ENCODE peak calls at places on chromosomes 3 and 15, in five cellular contexts. One of them, this sample, is unnamed. For H3K4me1, the result is how much of the 10 kb centered on the place peaks cover.

GRCh38 chr3:196186661-196187573 is 24.3 kb downstream of the ZDHHC19 start:
- DNase-seq in spleen: no peak
- DNase-seq in PC-9: no peak
- DNase-seq in CD8-positive, alpha-beta memory T cell: no peak
- DNase-seq in pancreas: no peak
- DNase-seq in this sample: no peak

GRCh38 chr3:128489860-128490649 is 2.9 kb downstream of the GATA2 start:
- DNase-seq in pancreas: peak
- DNase-seq in PC-9: peak
- DNase-seq in spleen: peak
- DNase-seq in CD8-positive, alpha-beta memory T cell: no peak
- DNase-seq in this sample: peak

GRCh38 chr15:25700916-25701315 is 162.2 kb downstream of the ATP10A start:
- DNase-seq in spleen: peak
- DNase-seq in pancreas: no peak
- DNase-seq in PC-9: no peak
- DNase-seq in CD8-positive, alpha-beta memory T cell: no peak
- DNase-seq in this sample: no peak

GRCh38 chr3:114480442-114480841 is 186.6 kb downstream of the TIGIT start:
- DNase-seq in pancreas: no peak
- DNase-seq in spleen: no peak
- DNase-seq in CD8-positive, alpha-beta memory T cell: no peak
- DNase-seq in PC-9: no peak
- DNase-seq in this sample: no peak

GRCh38 chr3:38580450-38581382 is 68.8 kb downstream of the SCN5A start:
- DNase-seq in spleen: peak
- DNase-seq in pancreas: no peak
- DNase-seq in CD8-positive, alpha-beta memory T cell: no peak
- DNase-seq in PC-9: no peak
- DNase-seq in this sample: no peak

GRCh38 chr15:73433878-73434277 is 9.1 kb upstream of the REC114 start:
- DNase-seq in CD8-positive, alpha-beta memory T cell: no peak
- DNase-seq in PC-9: no peak
- DNase-seq in spleen: no peak
- DNase-seq in pancreas: no peak
- DNase-seq in this sample: no peak

GRCh38 chr3:46574263-46574662 is 8.2 kb upstream of the LRRC2 start:
- DNase-seq in spleen: no peak
- DNase-seq in CD8-positive, alpha-beta memory T cell: no peak
- DNase-seq in PC-9: no peak
- DNase-seq in pancreas: no peak
- DNase-seq in this sample: peak

GRCh38 chr3:52154135-52155094 is at the start of gene POC1A:
- DNase-seq in spleen: peak
- DNase-seq in CD8-positive, alpha-beta memory T cell: peak
- DNase-seq in PC-9: peak
- DNase-seq in pancreas: peak
- DNase-seq in this sample: peak

GRCh38 chr15:80831606-80832224 is 52.5 kb downstream of the CEMIP start:
- DNase-seq in PC-9: no peak
- DNase-seq in pancreas: no peak
- DNase-seq in spleen: no peak
- DNase-seq in CD8-positive, alpha-beta memory T cell: no peak
- DNase-seq in this sample: no peak

GRCh38 chr15:70528270-70528706 is 235.1 kb downstream of the UACA start:
- DNase-seq in pancreas: no peak
- DNase-seq in spleen: peak
- DNase-seq in CD8-positive, alpha-beta memory T cell: peak
- DNase-seq in PC-9: peak
- DNase-seq in this sample: no peak

GRCh38 chr3:52428151-52429005 is 16.5 kb downstream of the SEMA3G start:
- DNase-seq in pancreas: peak
- DNase-seq in CD8-positive, alpha-beta memory T cell: no peak
- DNase-seq in spleen: peak
- DNase-seq in PC-9: peak
- DNase-seq in this sample: peak

GRCh38 chr3:134143828-134144390 is 106.8 kb downstream of the RYK start:
- DNase-seq in spleen: no peak
- DNase-seq in pancreas: no peak
- DNase-seq in PC-9: no peak
- DNase-seq in CD8-positive, alpha-beta memory T cell: no peak
- DNase-seq in this sample: no peak

GRCh38 chr15:96122077-96123027 is 208.1 kb upstream of the NR2F2 start:
- DNase-seq in spleen: no peak
- DNase-seq in CD8-positive, alpha-beta memory T cell: no peak
- DNase-seq in PC-9: peak
- DNase-seq in pancreas: no peak
- DNase-seq in this sample: no peak

GRCh38 chr15:65532738-65533051 is 2.4 kb downstream of the HACD3 start:
- DNase-seq in spleen: no peak
- DNase-seq in CD8-positive, alpha-beta memory T cell: no peak
- DNase-seq in PC-9: peak
- DNase-seq in pancreas: no peak
- DNase-seq in this sample: no peak

GRCh38 chr3:50658416-50658815 is 16.3 kb upstream of the DOCK3 start:
- DNase-seq in pancreas: no peak
- DNase-seq in CD8-positive, alpha-beta memory T cell: no peak
- DNase-seq in PC-9: no peak
- DNase-seq in spleen: no peak
- DNase-seq in this sample: no peak

GRCh38 chr15:66094331-66094730 is 159.2 kb downstream of the MEGF11 start:
- DNase-seq in pancreas: no peak
- DNase-seq in spleen: peak
- DNase-seq in PC-9: no peak
- DNase-seq in CD8-positive, alpha-beta memory T cell: no peak
- DNase-seq in this sample: no peak

GRCh38 chr3:124877617-124878016 is 9.5 kb downstream of the ITGB5 start:
- DNase-seq in spleen: no peak
- DNase-seq in pancreas: no peak
- DNase-seq in PC-9: no peak
- DNase-seq in CD8-positive, alpha-beta memory T cell: no peak
- DNase-seq in this sample: no peak

GRCh38 chr15:33074942-33075341 is 119.6 kb downstream of the FMN1 start:
- DNase-seq in pancreas: no peak
- DNase-seq in CD8-positive, alpha-beta memory T cell: no peak
- DNase-seq in PC-9: no peak
- DNase-seq in spleen: no peak
- DNase-seq in this sample: no peak

GRCh38 chr3:124032351-124032880 is 40.5 kb upstream of the ROPN1 start:
- DNase-seq in pancreas: peak
- DNase-seq in spleen: no peak
- DNase-seq in CD8-positive, alpha-beta memory T cell: no peak
- DNase-seq in PC-9: no peak
- DNase-seq in this sample: no peak

GRCh38 chr3:51722362-51722761 is 15.5 kb downstream of the GRM2 start:
- DNase-seq in CD8-positive, alpha-beta memory T cell: no peak
- DNase-seq in PC-9: no peak
- DNase-seq in pancreas: no peak
- DNase-seq in spleen: no peak
- DNase-seq in this sample: no peak

GRCh38 chr3:98893740-98894139 is 7.8 kb downstream of the DCBLD2 start:
- DNase-seq in CD8-positive, alpha-beta memory T cell: no peak
- DNase-seq in spleen: no peak
- DNase-seq in PC-9: no peak
- DNase-seq in pancreas: no peak
- DNase-seq in this sample: no peak

GRCh38 chr3:76134166-76134565 is 348.8 kb upstream of the ZNF717 start:
- DNase-seq in pancreas: no peak
- DNase-seq in CD8-positive, alpha-beta memory T cell: no peak
- DNase-seq in spleen: no peak
- DNase-seq in PC-9: no peak
- DNase-seq in this sample: no peak

GRCh38 chr15:64152507-64153387 is 1.2 kb downstream of the SNX22 start:
- DNase-seq in spleen: no peak
- DNase-seq in pancreas: peak
- DNase-seq in CD8-positive, alpha-beta memory T cell: no peak
- DNase-seq in PC-9: no peak
- DNase-seq in this sample: no peak

GRCh38 chr3:58161435-58162398 is 49.1 kb downstream of the DNASE1L3 start:
- DNase-seq in CD8-positive, alpha-beta memory T cell: no peak
- DNase-seq in PC-9: peak
- DNase-seq in spleen: no peak
- DNase-seq in pancreas: peak
- DNase-seq in this sample: no peak

GRCh38 chr3:152474585-152474984 is 205.9 kb downstream of the MBNL1 start:
- DNase-seq in CD8-positive, alpha-beta memory T cell: no peak
- DNase-seq in PC-9: peak
- DNase-seq in pancreas: no peak
- DNase-seq in spleen: no peak
- DNase-seq in this sample: peak

GRCh38 chr15:96353378-96353930 is 23.0 kb downstream of the NR2F2 start:
- DNase-seq in PC-9: no peak
- DNase-seq in CD8-positive, alpha-beta memory T cell: no peak
- DNase-seq in spleen: no peak
- DNase-seq in pancreas: no peak
- DNase-seq in this sample: no peak

GRCh38 chr3:159252274-159252673 is 450.4 kb downstream of the MFSD1 start:
- DNase-seq in pancreas: no peak
- DNase-seq in spleen: no peak
- DNase-seq in PC-9: no peak
- DNase-seq in CD8-positive, alpha-beta memory T cell: no peak
- DNase-seq in this sample: no peak

GRCh38 chr15:101004500-101004899 is 85.3 kb downstream of the LRRK1 start:
- DNase-seq in PC-9: no peak
- DNase-seq in spleen: no peak
- DNase-seq in pancreas: no peak
- DNase-seq in CD8-positive, alpha-beta memory T cell: no peak
- DNase-seq in this sample: no peak

GRCh38 chr15:74158855-74159650 is 14.5 kb upstream of the ISLR start:
- DNase-seq in pancreas: no peak
- DNase-seq in CD8-positive, alpha-beta memory T cell: no peak
- DNase-seq in PC-9: no peak
- DNase-seq in spleen: no peak
- DNase-seq in this sample: no peak

GRCh38 chr3:126464494-126464893 is 11.2 kb downstream of the ZXDC start:
- DNase-seq in CD8-positive, alpha-beta memory T cell: no peak
- DNase-seq in pancreas: no peak
- DNase-seq in spleen: peak
- DNase-seq in PC-9: no peak
- DNase-seq in this sample: no peak

GRCh38 chr3:126465928-126466564 is 9.6 kb downstream of the ZXDC start:
- DNase-seq in spleen: peak
- DNase-seq in PC-9: no peak
- DNase-seq in CD8-positive, alpha-beta memory T cell: no peak
- DNase-seq in pancreas: peak
- DNase-seq in this sample: no peak

GRCh38 chr3:126463521-126463920 is 12.2 kb downstream of the ZXDC start:
- DNase-seq in PC-9: no peak
- DNase-seq in pancreas: no peak
- DNase-seq in CD8-positive, alpha-beta memory T cell: no peak
- DNase-seq in spleen: peak
- DNase-seq in this sample: no peak

GRCh38 chr3:126464093-126464492 is 11.6 kb downstream of the ZXDC start:
- DNase-seq in CD8-positive, alpha-beta memory T cell: no peak
- DNase-seq in pancreas: no peak
- DNase-seq in spleen: peak
- DNase-seq in PC-9: no peak
- DNase-seq in this sample: no peak

DNA sequence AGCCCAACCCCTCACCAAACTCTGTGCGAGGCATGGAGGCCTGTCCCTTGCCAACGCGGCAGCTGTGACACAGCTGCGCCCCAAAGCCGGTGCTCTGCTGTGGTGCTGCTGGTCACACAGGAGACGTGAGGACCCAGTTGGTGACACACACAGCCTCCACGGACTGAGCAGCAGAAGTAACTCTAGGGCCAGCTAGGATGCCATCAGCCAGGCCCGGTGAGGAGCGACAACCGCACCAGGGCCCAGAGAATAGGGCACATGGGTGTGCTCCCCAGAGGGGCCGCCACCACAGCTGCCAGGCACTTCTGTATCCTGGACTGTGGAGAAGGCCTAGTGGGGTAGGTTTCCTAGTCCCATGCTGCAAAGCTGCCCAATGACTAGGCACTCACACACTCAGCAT is 10.7 kb downstream of the ZXDC start:
- DNase-seq in pancreas: peak
- DNase-seq in CD8-positive, alpha-beta memory T cell: no peak
- DNase-seq in spleen: peak
- DNase-seq in PC-9: no peak
- DNase-seq in this sample: no peak
- H3K4me1 ChIP-seq in pancreas: under half
- H3K4me1 ChIP-seq in CD8-positive, alpha-beta memory T cell: under half
- H3K4me1 ChIP-seq in spleen: under half
- H3K4me1 ChIP-seq in PC-9: under half
- H3K4me1 ChIP-seq in this sample: under half

DNA sequence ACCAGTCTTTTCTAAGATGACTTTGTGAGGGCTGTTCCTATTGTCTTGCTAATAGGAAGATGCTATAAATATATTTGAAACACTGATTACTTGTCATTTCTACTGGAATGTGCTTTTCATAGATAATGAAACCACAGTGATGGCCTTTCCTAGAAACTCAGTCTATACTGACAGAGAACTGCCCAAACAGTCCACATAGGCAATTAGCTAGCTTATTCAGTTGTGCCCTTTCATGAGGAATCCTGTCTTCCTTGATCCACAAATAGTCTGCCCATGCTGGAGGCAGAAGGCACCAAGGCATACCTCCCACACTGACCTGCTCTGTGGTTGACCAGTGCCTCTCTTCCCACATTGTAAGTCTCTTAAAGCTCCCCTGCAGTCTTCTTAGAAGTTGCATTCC is 135.9 kb downstream of the CMSS1 start:
- DNase-seq in pancreas: no peak
- DNase-seq in PC-9: no peak
- DNase-seq in CD8-positive, alpha-beta memory T cell: no peak
- DNase-seq in spleen: no peak
- DNase-seq in this sample: no peak
- H3K4me1 ChIP-seq in pancreas: under half
- H3K4me1 ChIP-seq in PC-9: under half
- H3K4me1 ChIP-seq in CD8-positive, alpha-beta memory T cell: under half
- H3K4me1 ChIP-seq in spleen: under half
- H3K4me1 ChIP-seq in this sample: under half

GRCh38 chr3:177361042-177361938 is 164.0 kb upstream of the TBL1XR1 start:
- DNase-seq in CD8-positive, alpha-beta memory T cell: no peak
- DNase-seq in spleen: peak
- DNase-seq in pancreas: no peak
- DNase-seq in PC-9: no peak
- DNase-seq in this sample: no peak
- H3K4me1 ChIP-seq in CD8-positive, alpha-beta memory T cell: under half
- H3K4me1 ChIP-seq in spleen: under half
- H3K4me1 ChIP-seq in pancreas: under half
- H3K4me1 ChIP-seq in PC-9: half or more
- H3K4me1 ChIP-seq in this sample: under half

GRCh38 chr3:150256336-150256735 is 151.8 kb upstream of the TSC22D2 start:
- DNase-seq in pancreas: no peak
- DNase-seq in spleen: no peak
- DNase-seq in PC-9: no peak
- DNase-seq in CD8-positive, alpha-beta memory T cell: no peak
- DNase-seq in this sample: no peak

GRCh38 chr3:150256782-150257181 is 151.3 kb upstream of the TSC22D2 start:
- DNase-seq in CD8-positive, alpha-beta memory T cell: no peak
- DNase-seq in pancreas: no peak
- DNase-seq in spleen: no peak
- DNase-seq in PC-9: no peak
- DNase-seq in this sample: no peak

GRCh38 chr3:150253622-150254021 is 154.5 kb upstream of the TSC22D2 start:
- DNase-seq in pancreas: no peak
- DNase-seq in spleen: no peak
- DNase-seq in PC-9: no peak
- DNase-seq in CD8-positive, alpha-beta memory T cell: no peak
- DNase-seq in this sample: no peak

GRCh38 chr3:150254199-150254786 is 153.8 kb upstream of the TSC22D2 start:
- DNase-seq in CD8-positive, alpha-beta memory T cell: no peak
- DNase-seq in PC-9: no peak
- DNase-seq in pancreas: no peak
- DNase-seq in spleen: no peak
- DNase-seq in this sample: no peak

GRCh38 chr3:150255416-150255815 is 152.7 kb upstream of the TSC22D2 start:
- DNase-seq in pancreas: peak
- DNase-seq in PC-9: no peak
- DNase-seq in CD8-positive, alpha-beta memory T cell: no peak
- DNase-seq in spleen: no peak
- DNase-seq in this sample: no peak
- H3K4me1 ChIP-seq in pancreas: under half
- H3K4me1 ChIP-seq in PC-9: under half
- H3K4me1 ChIP-seq in CD8-positive, alpha-beta memory T cell: under half
- H3K4me1 ChIP-seq in spleen: under half
- H3K4me1 ChIP-seq in this sample: under half

This sample was measured in Caco-2.